ENCODE peak calls at places on chromosomes 5 and 9, in seven cellular contexts. K, W, H, S, M, U and Y are unnamed samples.

GRCh38 chr9:130862217-130862616 is 27.2 kb downstream of the ABL1 start:
- DNase-seq in S (no peak), M (no peak), K (no peak), H (no peak), U (no peak), W (no peak), Y (no peak)

GRCh38 chr5:119269061-119269579 is 86.7 kb upstream of the TNFAIP8 start:
- DNase-seq in H (peak), K (peak), S (peak), U (peak), M (peak), W (peak), Y (peak)

GRCh38 chr5:89313044-89313443 is 430.1 kb upstream of the MEF2C start:
- DNase-seq in K (peak), H (peak), W (peak), U (no peak), S (no peak), M (no peak), Y (peak)

GRCh38 chr9:77978086-77978781 is 53.4 kb downstream of the GNAQ start:
- DNase-seq in S (no peak), H (no peak), M (no peak), K (no peak), U (no peak), W (no peak), Y (no peak)

GRCh38 chr5:87268970-87269377 is 1.3 kb downstream of the RASA1 start:
- DNase-seq in U (no peak), S (no peak), K (no peak), H (no peak), M (no peak), W (no peak), Y (no peak)

GRCh38 chr5:40429258-40430111 is 250.2 kb upstream of the PTGER4 start:
- DNase-seq in S (no peak), H (peak), U (no peak), M (no peak), W (peak), K (no peak), Y (no peak)

GRCh38 chr5:2093859-2094615 is 211.3 kb upstream of the IRX4 start:
- DNase-seq in W (peak), S (no peak), H (peak), U (no peak), M (peak), K (no peak), Y (no peak)

GRCh38 chr5:32461441-32462120 is 17.0 kb upstream of the ZFR start:
- DNase-seq in W (no peak), K (no peak), U (no peak), M (no peak), S (no peak), H (no peak), Y (peak)

GRCh38 chr9:131386258-131386657 is 7.6 kb upstream of the PRRC2B start:
- DNase-seq in W (no peak), K (no peak), M (no peak), H (no peak), S (no peak), U (no peak), Y (no peak)

GRCh38 chr5:56037531-56038010 is 42.8 kb upstream of the IL6ST start:
- DNase-seq in H (no peak), S (no peak), K (no peak), U (no peak), M (no peak), W (no peak), Y (no peak)

GRCh38 chr9:127754099-127754760 is 19.1 kb upstream of the TOR2A start:
- DNase-seq in K (no peak), M (no peak), U (no peak), H (no peak), W (no peak), S (no peak), Y (peak)

GRCh38 chr5:97452646-97453045 is 269.6 kb upstream of the RIOK2 start:
- DNase-seq in K (no peak), S (no peak), M (no peak), U (no peak), H (no peak), W (peak), Y (no peak)

GRCh38 chr5:59517926-59518585 is 375.5 kb downstream of the PDE4D start:
- DNase-seq in U (no peak), K (no peak), S (no peak), M (no peak), H (peak), W (peak), Y (peak)